ENCODE peak calls at places on chromosomes 11 and 22, in eight cellular contexts. One of them, this sample, is unnamed.

GRCh38 chr22:17896552-17896951 is 122.3 kb upstream of the BID start:
- DNase-seq in GM12878: no peak
- DNase-seq in gastrocnemius medialis: peak; percentile 87
- DNase-seq in GM12891: no peak
- DNase-seq in erythroblast: no peak
- DNase-seq in testis: peak; percentile 74
- DNase-seq in A549: peak; percentile 44
- DNase-seq in spleen: no peak
- DNase-seq in this sample: peak; percentile 70

GRCh38 chr11:88623536-88623935 is 286.0 kb upstream of the CTSC start:
- DNase-seq in GM12878: no peak
- DNase-seq in gastrocnemius medialis: no peak
- DNase-seq in GM12891: no peak
- DNase-seq in erythroblast: no peak
- DNase-seq in testis: no peak
- DNase-seq in A549: no peak
- DNase-seq in spleen: no peak
- DNase-seq in this sample: no peak

GRCh38 chr11:97856666-97857065 is 1164.1 kb upstream of the CNTN5 start:
- DNase-seq in GM12878: no peak
- DNase-seq in gastrocnemius medialis: no peak
- DNase-seq in GM12891: no peak
- DNase-seq in erythroblast: no peak
- DNase-seq in testis: no peak
- DNase-seq in A549: no peak
- DNase-seq in spleen: no peak
- DNase-seq in this sample: no peak

GRCh38 chr11:121802542-121802941 is 313.5 kb downstream of the BLID start:
- DNase-seq in GM12878: no peak
- DNase-seq in gastrocnemius medialis: no peak
- DNase-seq in GM12891: no peak
- DNase-seq in erythroblast: no peak
- DNase-seq in testis: peak; percentile 42
- DNase-seq in A549: no peak
- DNase-seq in spleen: no peak
- DNase-seq in this sample: no peak

GRCh38 chr11:36361901-36362391 is 65.9 kb downstream of the PRR5L start:
- DNase-seq in GM12878: no peak
- DNase-seq in gastrocnemius medialis: no peak
- DNase-seq in GM12891: no peak
- DNase-seq in erythroblast: no peak
- DNase-seq in testis: peak; percentile 23
- DNase-seq in A549: peak; percentile 65
- DNase-seq in spleen: no peak
- DNase-seq in this sample: no peak

GRCh38 chr11:70782401-70782913 is 384.1 kb downstream of the CTTN start:
- DNase-seq in GM12878: no peak
- DNase-seq in gastrocnemius medialis: no peak
- DNase-seq in GM12891: no peak
- DNase-seq in erythroblast: no peak
- DNase-seq in testis: no peak
- DNase-seq in A549: no peak
- DNase-seq in spleen: no peak
- DNase-seq in this sample: no peak

GRCh38 chr11:118928870-118929495 is 3.3 kb upstream of the BCL9L start:
- DNase-seq in GM12878: no peak
- DNase-seq in gastrocnemius medialis: peak; percentile 51
- DNase-seq in GM12891: no peak
- DNase-seq in erythroblast: peak; percentile 71
- DNase-seq in testis: peak; percentile 53
- DNase-seq in A549: peak; percentile 64
- DNase-seq in spleen: peak; percentile 92
- DNase-seq in this sample: peak; percentile 71

GRCh38 chr22:47818496-47818895 is 1056.0 kb downstream of the TBC1D22A start:
- DNase-seq in GM12878: no peak
- DNase-seq in gastrocnemius medialis: no peak
- DNase-seq in GM12891: no peak
- DNase-seq in erythroblast: no peak
- DNase-seq in testis: no peak
- DNase-seq in A549: no peak
- DNase-seq in spleen: no peak
- DNase-seq in this sample: no peak

GRCh38 chr11:12702999-12703453 is 28.8 kb downstream of the TEAD1 start:
- DNase-seq in GM12878: no peak
- DNase-seq in gastrocnemius medialis: no peak
- DNase-seq in GM12891: no peak
- DNase-seq in erythroblast: no peak
- DNase-seq in testis: no peak
- DNase-seq in A549: no peak
- DNase-seq in spleen: no peak
- DNase-seq in this sample: no peak

GRCh38 chr22:22463855-22464540 is 44.5 kb downstream of the ZNF280B start:
- DNase-seq in GM12878: no peak
- DNase-seq in gastrocnemius medialis: peak; percentile 17
- DNase-seq in GM12891: peak; percentile 29
- DNase-seq in erythroblast: peak; percentile 81
- DNase-seq in testis: peak; percentile 87
- DNase-seq in A549: peak; percentile 52
- DNase-seq in spleen: no peak
- DNase-seq in this sample: no peak

GRCh38 chr11:116513894-116514293 is 258.9 kb downstream of the BUD13 start:
- DNase-seq in GM12878: no peak
- DNase-seq in gastrocnemius medialis: no peak
- DNase-seq in GM12891: peak; percentile 30
- DNase-seq in erythroblast: peak; percentile 65
- DNase-seq in testis: peak; percentile 69
- DNase-seq in A549: peak; percentile 54
- DNase-seq in spleen: no peak
- DNase-seq in this sample: peak; percentile 64

GRCh38 chr11:22479133-22479690 is 141.0 kb downstream of the SLC17A6 start:
- DNase-seq in GM12878: no peak
- DNase-seq in gastrocnemius medialis: no peak
- DNase-seq in GM12891: no peak
- DNase-seq in erythroblast: no peak
- DNase-seq in testis: no peak
- DNase-seq in A549: no peak
- DNase-seq in spleen: no peak
- DNase-seq in this sample: no peak

GRCh38 chr11:27161071-27161470 is 120.5 kb downstream of the BBOX1 start:
- DNase-seq in GM12878: no peak
- DNase-seq in gastrocnemius medialis: no peak
- DNase-seq in GM12891: no peak
- DNase-seq in erythroblast: no peak
- DNase-seq in testis: no peak
- DNase-seq in A549: no peak
- DNase-seq in spleen: no peak
- DNase-seq in this sample: no peak

GRCh38 chr22:39689421-39689820 is 118.9 kb downstream of the CACNA1I start:
- DNase-seq in GM12878: no peak
- DNase-seq in gastrocnemius medialis: no peak
- DNase-seq in GM12891: no peak
- DNase-seq in erythroblast: no peak
- DNase-seq in testis: no peak
- DNase-seq in A549: no peak
- DNase-seq in spleen: no peak
- DNase-seq in this sample: no peak

GRCh38 chr11:66470015-66470414 is 3.3 kb downstream of the PELI3 start:
- DNase-seq in GM12878: no peak
- DNase-seq in gastrocnemius medialis: no peak
- DNase-seq in GM12891: no peak
- DNase-seq in erythroblast: no peak
- DNase-seq in testis: no peak
- DNase-seq in A549: no peak
- DNase-seq in spleen: no peak
- DNase-seq in this sample: no peak

GRCh38 chr11:86588566-86589090 is 83.8 kb downstream of the ME3 start:
- DNase-seq in GM12878: no peak
- DNase-seq in gastrocnemius medialis: no peak
- DNase-seq in GM12891: no peak
- DNase-seq in erythroblast: no peak
- DNase-seq in testis: no peak
- DNase-seq in A549: no peak
- DNase-seq in spleen: no peak
- DNase-seq in this sample: no peak

GRCh38 chr22:44621401-44622146 is 80.4 kb upstream of the PRR5 start:
- DNase-seq in GM12878: no peak
- DNase-seq in gastrocnemius medialis: no peak
- DNase-seq in GM12891: no peak
- DNase-seq in erythroblast: no peak
- DNase-seq in testis: no peak
- DNase-seq in A549: no peak
- DNase-seq in spleen: peak; percentile 43
- DNase-seq in this sample: no peak

GRCh38 chr22:43782448-43782847 is 29.7 kb downstream of the EFCAB6 start:
- DNase-seq in GM12878: no peak
- DNase-seq in gastrocnemius medialis: no peak
- DNase-seq in GM12891: no peak
- DNase-seq in erythroblast: no peak
- DNase-seq in testis: no peak
- DNase-seq in A549: no peak
- DNase-seq in spleen: no peak
- DNase-seq in this sample: no peak

GRCh38 chr11:110463153-110463552 is 33.4 kb downstream of the FDX1 start:
- DNase-seq in GM12878: no peak
- DNase-seq in gastrocnemius medialis: no peak
- DNase-seq in GM12891: no peak
- DNase-seq in erythroblast: peak; percentile 77
- DNase-seq in testis: peak; percentile 81
- DNase-seq in A549: peak; percentile 41
- DNase-seq in spleen: peak; percentile 83
- DNase-seq in this sample: no peak

GRCh38 chr22:24455751-24456426 is 28.5 kb downstream of the ADORA2A start:
- DNase-seq in GM12878: no peak
- DNase-seq in gastrocnemius medialis: no peak
- DNase-seq in GM12891: no peak
- DNase-seq in erythroblast: peak; percentile 16
- DNase-seq in testis: peak; percentile 95
- DNase-seq in A549: no peak
- DNase-seq in spleen: no peak
- DNase-seq in this sample: peak; percentile 65

GRCh38 chr11:70824590-70825300 is 426.4 kb downstream of the CTTN start:
- DNase-seq in GM12878: no peak
- DNase-seq in gastrocnemius medialis: no peak
- DNase-seq in GM12891: no peak
- DNase-seq in erythroblast: no peak
- DNase-seq in testis: peak; percentile 63
- DNase-seq in A549: no peak
- DNase-seq in spleen: no peak
- DNase-seq in this sample: no peak

GRCh38 chr11:76903325-76903724 is 42.6 kb downstream of the ACER3 start:
- DNase-seq in GM12878: no peak
- DNase-seq in gastrocnemius medialis: no peak
- DNase-seq in GM12891: no peak
- DNase-seq in erythroblast: no peak
- DNase-seq in testis: no peak
- DNase-seq in A549: no peak
- DNase-seq in spleen: no peak
- DNase-seq in this sample: no peak

GRCh38 chr11:44080951-44081350 is 14.5 kb upstream of the EXT2 start:
- DNase-seq in GM12878: no peak
- DNase-seq in gastrocnemius medialis: no peak
- DNase-seq in GM12891: no peak
- DNase-seq in erythroblast: no peak
- DNase-seq in testis: no peak
- DNase-seq in A549: no peak
- DNase-seq in spleen: no peak
- DNase-seq in this sample: no peak

GRCh38 chr11:47573321-47573720 is 5.4 kb downstream of the KBTBD4 start:
- DNase-seq in GM12878: no peak
- DNase-seq in gastrocnemius medialis: no peak
- DNase-seq in GM12891: no peak
- DNase-seq in erythroblast: no peak
- DNase-seq in testis: no peak
- DNase-seq in A549: no peak
- DNase-seq in spleen: peak; percentile 56
- DNase-seq in this sample: peak; percentile 67

GRCh38 chr22:24405631-24406321 is 21.6 kb upstream of the ADORA2A start:
- DNase-seq in GM12878: no peak
- DNase-seq in gastrocnemius medialis: no peak
- DNase-seq in GM12891: no peak
- DNase-seq in erythroblast: no peak
- DNase-seq in testis: no peak
- DNase-seq in A549: no peak
- DNase-seq in spleen: no peak
- DNase-seq in this sample: no peak

GRCh38 chr11:59754859-59755700 is at the start of gene STX3:
- DNase-seq in GM12878: no peak
- DNase-seq in gastrocnemius medialis: peak; percentile 34
- DNase-seq in GM12891: peak; percentile 68
- DNase-seq in erythroblast: peak; percentile 70
- DNase-seq in testis: peak; percentile 77
- DNase-seq in A549: peak; percentile 73
- DNase-seq in spleen: peak; percentile 94
- DNase-seq in this sample: peak; percentile 81
- TF ChIP-seq POLR2A in GM12878: no peak
- TF ChIP-seq POLR2A in gastrocnemius medialis: peak; percentile 89
- TF ChIP-seq POLR2A in GM12891: no peak
- TF ChIP-seq POLR2A in erythroblast: no peak
- TF ChIP-seq POLR2A in testis: no peak
- TF ChIP-seq POLR2A in A549: no peak
- TF ChIP-seq POLR2A in spleen: peak; percentile 20
- TF ChIP-seq POLR2A in this sample: peak; percentile 78

GRCh38 chr11:57196556-57196955 is 14.8 kb downstream of the LRRC55 start:
- DNase-seq in GM12878: no peak
- DNase-seq in gastrocnemius medialis: no peak
- DNase-seq in GM12891: no peak
- DNase-seq in erythroblast: no peak
- DNase-seq in testis: no peak
- DNase-seq in A549: no peak
- DNase-seq in spleen: no peak
- DNase-seq in this sample: no peak
- TF ChIP-seq POLR2A in GM12878: no peak
- TF ChIP-seq POLR2A in gastrocnemius medialis: no peak
- TF ChIP-seq POLR2A in GM12891: no peak
- TF ChIP-seq POLR2A in erythroblast: no peak
- TF ChIP-seq POLR2A in testis: no peak
- TF ChIP-seq POLR2A in A549: no peak
- TF ChIP-seq POLR2A in spleen: no peak
- TF ChIP-seq POLR2A in this sample: no peak

GRCh38 chr11:10307411-10308207 is 2.7 kb downstream of the ADM start:
- DNase-seq in GM12878: peak; percentile 60
- DNase-seq in gastrocnemius medialis: peak; percentile 83
- DNase-seq in GM12891: peak; percentile 71
- DNase-seq in erythroblast: peak; percentile 92
- DNase-seq in testis: peak; percentile 91
- DNase-seq in A549: peak; percentile 93
- DNase-seq in spleen: peak; percentile 96
- DNase-seq in this sample: peak; percentile 93
- TF ChIP-seq POLR2A in GM12878: no peak
- TF ChIP-seq POLR2A in gastrocnemius medialis: peak; percentile 41
- TF ChIP-seq POLR2A in GM12891: no peak
- TF ChIP-seq POLR2A in erythroblast: no peak
- TF ChIP-seq POLR2A in testis: no peak
- TF ChIP-seq POLR2A in A549: peak; percentile 54
- TF ChIP-seq POLR2A in spleen: no peak
- TF ChIP-seq POLR2A in this sample: peak; percentile 54

DNA sequence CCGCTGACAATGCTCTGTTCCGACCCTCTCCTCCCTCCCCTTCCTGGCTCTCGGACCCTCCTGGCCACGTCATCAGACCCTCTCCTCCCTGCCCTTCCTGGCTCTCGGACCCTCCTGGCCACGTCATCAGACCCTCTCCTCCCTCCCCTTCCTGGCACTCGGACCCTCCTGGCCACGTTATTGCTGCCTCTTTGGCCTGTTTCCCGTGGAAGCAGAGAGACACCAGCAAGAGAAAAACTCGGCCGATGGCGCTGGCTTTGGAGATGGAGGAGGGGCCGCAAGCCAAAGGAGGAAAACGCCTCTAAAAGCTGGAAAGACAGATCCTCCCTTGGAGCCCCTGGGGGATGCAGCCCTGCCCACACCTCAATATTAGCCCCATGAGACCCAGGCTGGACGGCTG is 463.3 kb downstream of the BRD1 start:
- DNase-seq in GM12878: no peak
- DNase-seq in gastrocnemius medialis: no peak
- DNase-seq in GM12891: no peak
- DNase-seq in erythroblast: no peak
- DNase-seq in testis: no peak
- DNase-seq in A549: no peak
- DNase-seq in spleen: no peak
- DNase-seq in this sample: no peak
- TF ChIP-seq POLR2A in GM12878: no peak
- TF ChIP-seq POLR2A in gastrocnemius medialis: no peak
- TF ChIP-seq POLR2A in GM12891: no peak
- TF ChIP-seq POLR2A in erythroblast: no peak
- TF ChIP-seq POLR2A in testis: no peak
- TF ChIP-seq POLR2A in A549: no peak
- TF ChIP-seq POLR2A in spleen: no peak
- TF ChIP-seq POLR2A in this sample: no peak